ENCODE peak calls at places on chromosomes 5 and 9, in four cellular contexts. A is BE2C, M is H9, N is mammary epithelial cell. T is an unnamed sample.

GRCh38 chr9:78014776-78015175 is 16.8 kb downstream of the GNAQ start:
- DNase-seq in A (no peak), M (no peak), N (no peak), T (no peak)

GRCh38 chr9:92035687-92036410 is 79.4 kb downstream of the SPTLC1 start:
- DNase-seq in A (no peak), M (no peak), N (no peak), T (no peak)

GRCh38 chr9:109118802-109119438 is 827 bp downstream of the TMEM245 start:
- DNase-seq in A (no peak), M (peak; percentile 54), N (no peak), T (no peak)

GRCh38 chr5:137148656-137149055 is 350.5 kb downstream of the SPOCK1 start:
- DNase-seq in A (no peak), M (no peak), N (no peak), T (no peak)

GRCh38 chr9:25654417-25654816 is 23.8 kb downstream of the TUSC1 start:
- DNase-seq in A (no peak), M (no peak), N (no peak), T (no peak)

GRCh38 chr9:2181794-2182193 is 166.6 kb downstream of the SMARCA2 start:
- DNase-seq in A (peak; percentile 20), M (peak; percentile 75), N (no peak), T (peak; percentile 29)

GRCh38 chr5:98510111-98510510 is 263.4 kb upstream of the RGMB start:
- DNase-seq in A (no peak), M (no peak), N (peak; percentile 7), T (no peak)

GRCh38 chr5:62671479-62671878 is 92.9 kb downstream of the LRRC70 start:
- DNase-seq in A (no peak), M (no peak), N (no peak), T (no peak)

GRCh38 chr9:136825295-136826187 is 16.7 kb upstream of the AJM1 start:
- DNase-seq in A (no peak), M (no peak), N (no peak), T (no peak)

GRCh38 chr5:77230727-77231469 is 20.4 kb downstream of the PDE8B start:
- DNase-seq in A (no peak), M (no peak), N (no peak), T (no peak)

GRCh38 chr5:176500511-176500910 is 36.7 kb downstream of the RNF44 start:
- DNase-seq in A (no peak), M (no peak), N (no peak), T (no peak)

GRCh38 chr9:124506931-124507879 is at the start of gene NR5A1:
- DNase-seq in A (no peak), M (peak; percentile 31), N (no peak), T (peak; percentile 85)

GRCh38 chr9:95111716-95112115 is 205.8 kb downstream of the FANCC start:
- DNase-seq in A (no peak), M (no peak), N (no peak), T (no peak)

GRCh38 chr5:57450991-57451876 is 31.4 kb downstream of the ACTBL2 start:
- DNase-seq in A (no peak), M (no peak), N (no peak), T (no peak)

GRCh38 chr9:77743381-77743780 is 95.3 kb upstream of the GNA14 start:
- DNase-seq in A (no peak), M (no peak), N (no peak), T (no peak)

GRCh38 chr5:132464155-132464939 is 26.2 kb downstream of the IRF1 start:
- DNase-seq in A (no peak), M (no peak), N (peak; percentile 54), T (no peak)

GRCh38 chr9:14910178-14910805 is at the start of gene FREM1:
- DNase-seq in A (peak; percentile 63), M (peak; percentile 74), N (no peak), T (peak; percentile 57)

GRCh38 chr5:112616812-112617547 is 120.7 kb upstream of the APC start:
- DNase-seq in A (no peak), M (no peak), N (no peak), T (no peak)

GRCh38 chr9:78563269-78563668 is 266.3 kb downstream of the PSAT1 start:
- DNase-seq in A (peak; percentile 16), M (no peak), N (no peak), T (no peak)

GRCh38 chr5:58455066-58455465 is 4.8 kb downstream of the PLK2 start:
- DNase-seq in A (no peak), M (no peak), N (no peak), T (no peak)

GRCh38 chr9:113238202-113238858 is 17.0 kb downstream of the SLC31A1 start:
- DNase-seq in A (no peak), M (no peak), N (no peak), T (no peak)

GRCh38 chr5:6398570-6399230 is 20.4 kb upstream of the MED10 start:
- DNase-seq in A (no peak), M (no peak), N (no peak), T (no peak)

GRCh38 chr5:173302546-173303155 is 25.6 kb downstream of the STC2 start:
- DNase-seq in A (no peak), M (peak; percentile 59), N (peak; percentile 79), T (no peak)

GRCh38 chr5:127839496-127840197 is 136.5 kb downstream of the CCDC192 start:
- DNase-seq in A (no peak), M (no peak), N (no peak), T (no peak)

GRCh38 chr9:71783120-71783523 is 14.8 kb upstream of the CEMIP2 start:
- DNase-seq in A (peak; percentile 39), M (peak; percentile 38), N (peak; percentile 88), T (no peak)

GRCh38 chr5:110031402-110032140 is 341.8 kb downstream of the MAN2A1 start:
- DNase-seq in A (no peak), M (no peak), N (no peak), T (no peak)

GRCh38 chr9:37787059-37787458 is 2.2 kb upstream of the EXOSC3 start:
- DNase-seq in A (no peak), M (peak; percentile 80), N (no peak), T (no peak)

GRCh38 chr9:37331871-37332270 is 90.6 kb upstream of the GRHPR start:
- DNase-seq in A (no peak), M (no peak), N (no peak), T (no peak)

GRCh38 chr5:57303985-57304384 is 130.1 kb downstream of the GPBP1 start:
- DNase-seq in A (no peak), M (peak; percentile 60), N (no peak), T (no peak)

GRCh38 chr9:5786370-5787127 is 46.4 kb downstream of the ERMP1 start:
- DNase-seq in A (no peak), M (no peak), N (no peak), T (no peak)

GRCh38 chr9:19830796-19831195 is 42.0 kb upstream of the SLC24A2 start:
- DNase-seq in A (no peak), M (no peak), N (no peak), T (no peak)

GRCh38 chr5:144390133-144390532 is 219.5 kb downstream of the KCTD16 start:
- DNase-seq in A (no peak), M (peak; percentile 32), N (peak; percentile 6), T (no peak)

DNA sequence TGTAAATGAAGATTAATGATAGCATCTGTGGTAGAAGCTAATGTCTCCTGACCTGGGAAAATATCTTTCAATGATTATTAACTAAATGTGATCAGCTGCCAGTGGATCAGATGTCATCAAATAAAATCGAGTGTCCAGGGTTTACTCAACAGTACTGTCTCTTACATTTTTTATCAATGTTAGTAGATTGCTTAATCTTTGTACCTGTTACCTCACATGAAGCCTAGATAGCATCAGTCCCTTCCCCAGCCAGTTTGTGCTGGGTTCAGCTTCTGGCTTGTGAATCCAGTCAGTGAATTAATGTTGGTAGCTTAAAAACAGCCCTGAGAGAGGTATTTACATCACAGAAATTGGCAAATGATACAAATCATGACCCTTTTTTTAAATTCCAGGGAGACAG is 134.4 kb downstream of the GHR start:
- DNase-seq in A (no peak), M (no peak), N (no peak), T (no peak)
- H3K9me3 ChIP-seq in A (no peaks in the 10 kb centered on the region), M (no peaks in the 10 kb centered on the region), N (no peaks in the 10 kb centered on the region), T (no peaks in the 10 kb centered on the region)

DNA sequence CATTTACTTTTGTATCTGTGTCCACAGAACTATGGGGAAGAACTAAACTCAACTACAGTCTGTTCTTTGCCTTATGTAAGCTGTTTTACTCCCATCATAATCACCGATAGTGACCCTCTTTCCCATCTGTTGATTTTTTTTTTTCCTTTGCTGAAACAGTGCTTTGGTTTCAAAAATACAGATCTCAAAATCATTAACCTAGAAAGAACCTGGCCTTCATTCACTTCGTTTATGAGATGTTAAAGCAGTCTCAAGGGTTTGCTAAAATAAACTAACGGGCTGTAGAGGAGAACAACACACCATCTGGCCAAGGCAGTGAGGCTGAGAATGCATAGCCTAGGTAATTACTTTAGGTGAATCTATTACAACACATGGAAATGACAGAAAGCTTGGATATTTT is 706.6 kb upstream of the ZNF608 start:
- DNase-seq in A (no peak), M (no peak), N (no peak), T (no peak)
- H3K9me3 ChIP-seq in A (no peaks in the 10 kb centered on the region), M (no peaks in the 10 kb centered on the region), N (peaks cover 5% of the 10 kb centered on the region), T (no peaks in the 10 kb centered on the region)

DNA sequence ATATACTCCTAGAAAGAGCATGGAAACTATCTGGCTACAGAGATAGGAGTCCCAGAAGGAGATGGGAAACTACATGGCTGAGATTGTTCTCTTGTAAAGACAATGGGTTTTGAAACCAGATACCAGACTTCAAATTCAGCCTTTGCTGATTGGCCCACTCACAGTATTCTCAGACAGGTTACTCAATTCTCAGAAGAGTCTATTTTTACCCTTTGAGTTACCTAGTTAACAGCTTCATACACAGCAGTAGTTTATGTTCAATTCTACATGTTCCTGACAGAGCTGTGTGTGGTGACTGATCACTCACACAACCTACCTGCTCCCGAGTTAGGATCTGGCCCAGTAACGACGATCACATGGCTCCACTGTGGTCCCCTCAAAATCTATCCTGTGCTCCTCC is 14.0 kb downstream of the ZFP62 start:
- DNase-seq in A (no peak), M (no peak), N (no peak), T (no peak)
- H3K9me3 ChIP-seq in A (peaks cover 4% of the 10 kb centered on the region), M (peaks cover 55% of the 10 kb centered on the region), N (peaks cover 40% of the 10 kb centered on the region), T (no peaks in the 10 kb centered on the region)

GRCh38 chr5:150762216-150762615 is 3.4 kb upstream of the DCTN4 start:
- DNase-seq in A (no peak), M (no peak), N (no peak), T (no peak)
- H3K9me3 ChIP-seq in A (no peaks in the 10 kb centered on the region), M (no peaks in the 10 kb centered on the region), N (no peaks in the 10 kb centered on the region), T (no peaks in the 10 kb centered on the region)

T was measured in adrenal gland.